ENCODE peak calls at places on chromosomes 11 and 22, in four cellular contexts. D is GM12878, F is K562, Q is HL-60. S is an unnamed sample.

GRCh38 chr22:42321908-42322561 is 51.6 kb upstream of the TCF20 start:
- DNase-seq in F (no peak), D (no peak), Q (no peak), S (no peak)

GRCh38 chr22:17158568-17159503 is at the start of gene HDHD5:
- DNase-seq in D (no peak), Q (peak), F (peak), S (peak)

GRCh38 chr11:47099213-47099917 is 77.3 kb downstream of the ARFGAP2 start:
- DNase-seq in Q (no peak), F (no peak), D (no peak), S (no peak)

GRCh38 chr11:48154162-48154561 is 62.4 kb upstream of the OR4B1 start:
- DNase-seq in D (no peak), Q (no peak), F (no peak), S (no peak)

GRCh38 chr11:111978028-111978771 is 41.1 kb downstream of the DIXDC1 start:
- DNase-seq in Q (no peak), F (no peak), D (no peak), S (no peak)

GRCh38 chr22:32847067-32847491 is 45.6 kb downstream of the TIMP3 start:
- DNase-seq in F (no peak), D (no peak), Q (no peak), S (no peak)

GRCh38 chr11:121039971-121040613 is 16.2 kb downstream of the TBCEL start:
- DNase-seq in Q (no peak), F (no peak), D (no peak), S (no peak)

GRCh38 chr22:45164217-45165123 is 745 bp downstream of the NUP50 start:
- DNase-seq in F (peak), D (no peak), Q (no peak), S (peak)

DNA sequence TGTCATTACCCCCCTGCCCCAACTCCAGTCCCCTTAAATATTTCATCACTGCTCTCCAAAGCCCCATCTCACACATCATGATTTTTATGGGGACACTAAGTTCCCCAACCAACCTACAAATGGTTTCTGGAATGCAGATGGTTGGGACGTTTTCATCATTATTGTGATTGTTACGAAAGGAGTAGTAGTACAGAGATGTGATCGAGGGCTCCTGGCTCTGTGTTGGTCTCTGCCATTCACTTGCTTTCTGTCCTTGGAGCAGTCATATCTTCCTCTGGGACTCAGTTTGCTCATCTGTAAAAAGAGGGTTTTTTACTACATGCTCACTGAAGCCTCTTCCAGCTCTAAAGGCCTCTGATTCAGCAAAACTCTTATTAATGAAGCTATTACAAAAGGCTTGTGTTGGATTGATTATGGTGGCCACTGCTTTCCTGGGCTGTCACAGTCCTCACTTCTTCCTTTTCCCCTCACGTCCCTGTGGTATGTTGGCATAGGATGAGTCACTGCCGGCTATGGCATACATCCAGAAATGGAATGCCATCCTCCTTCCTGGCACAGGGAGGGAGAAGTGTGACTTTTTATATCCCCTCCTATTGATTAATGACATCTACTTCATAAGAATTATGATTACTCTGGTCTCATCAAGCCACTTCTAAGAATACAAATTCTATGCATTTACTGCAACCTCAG is 593.7 kb downstream of the METTL15 start:
- DNase-seq in Q (no peak), F (no peak), D (no peak), S (no peak)
- TF ChIP-seq SPI1 in Q (no peak), F (no peak), D (no peak), S (no peak)

DNA sequence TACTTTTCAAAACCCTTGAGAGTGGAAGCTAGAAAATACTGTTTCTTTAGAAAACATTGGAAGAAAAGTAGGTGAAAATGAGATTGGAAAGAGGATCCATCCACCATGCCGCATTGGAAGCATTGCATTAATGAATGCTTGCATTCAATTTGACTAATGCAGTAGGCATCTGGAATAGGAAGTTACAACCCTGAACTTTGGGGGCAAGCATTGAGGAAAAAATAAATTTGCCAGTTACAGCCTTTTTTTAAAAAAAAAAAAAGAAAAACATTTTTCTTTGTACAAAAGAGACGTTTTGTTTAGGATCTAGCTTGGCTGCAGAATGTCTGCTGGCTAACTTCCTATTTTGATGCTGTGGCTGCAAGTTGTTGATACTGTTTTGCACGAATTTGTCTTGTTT is 28.0 kb downstream of the RTN3 start:
- DNase-seq in F (no peak), Q (no peak), D (no peak), S (no peak)
- TF ChIP-seq POLR2AphosphoS5 in F (no peak), Q (no peak), D (no peak), S (no peak)

GRCh38 chr11:78415338-78415737 is 2.3 kb downstream of the GAB2 start:
- DNase-seq in Q (no peak), D (no peak), F (no peak), S (no peak)

GRCh38 chr11:78414321-78415051 is 3.1 kb downstream of the GAB2 start:
- DNase-seq in F (no peak), D (no peak), Q (no peak), S (no peak)

GRCh38 chr11:78417888-78418583 is 416 bp upstream of the GAB2 start:
- DNase-seq in Q (peak), D (no peak), F (peak), S (peak)

GRCh38 chr11:78417175-78417887 is at the start of gene GAB2:
- DNase-seq in D (no peak), F (no peak), Q (no peak), S (no peak)

GRCh38 chr11:78416285-78417174 is 1.1 kb downstream of the GAB2 start:
- DNase-seq in F (peak), D (no peak), Q (peak), S (peak)
- TF ChIP-seq SPI1 in F (peak), D (no peak), Q (peak), S (peak)

GRCh38 chr11:94149435-94149834 is 20.8 kb downstream of the PANX1 start:
- DNase-seq in Q (no peak), D (no peak), F (no peak), S (no peak)
- TF ChIP-seq POLR2AphosphoS5 in Q (no peak), D (no peak), F (no peak), S (no peak)

GRCh38 chr11:13008625-13009475 is at the start of gene RASSF10:
- DNase-seq in F (no peak), Q (no peak), D (no peak), S (peak)
- TF ChIP-seq SPI1 in F (no peak), Q (no peak), D (no peak), S (no peak)

DNA sequence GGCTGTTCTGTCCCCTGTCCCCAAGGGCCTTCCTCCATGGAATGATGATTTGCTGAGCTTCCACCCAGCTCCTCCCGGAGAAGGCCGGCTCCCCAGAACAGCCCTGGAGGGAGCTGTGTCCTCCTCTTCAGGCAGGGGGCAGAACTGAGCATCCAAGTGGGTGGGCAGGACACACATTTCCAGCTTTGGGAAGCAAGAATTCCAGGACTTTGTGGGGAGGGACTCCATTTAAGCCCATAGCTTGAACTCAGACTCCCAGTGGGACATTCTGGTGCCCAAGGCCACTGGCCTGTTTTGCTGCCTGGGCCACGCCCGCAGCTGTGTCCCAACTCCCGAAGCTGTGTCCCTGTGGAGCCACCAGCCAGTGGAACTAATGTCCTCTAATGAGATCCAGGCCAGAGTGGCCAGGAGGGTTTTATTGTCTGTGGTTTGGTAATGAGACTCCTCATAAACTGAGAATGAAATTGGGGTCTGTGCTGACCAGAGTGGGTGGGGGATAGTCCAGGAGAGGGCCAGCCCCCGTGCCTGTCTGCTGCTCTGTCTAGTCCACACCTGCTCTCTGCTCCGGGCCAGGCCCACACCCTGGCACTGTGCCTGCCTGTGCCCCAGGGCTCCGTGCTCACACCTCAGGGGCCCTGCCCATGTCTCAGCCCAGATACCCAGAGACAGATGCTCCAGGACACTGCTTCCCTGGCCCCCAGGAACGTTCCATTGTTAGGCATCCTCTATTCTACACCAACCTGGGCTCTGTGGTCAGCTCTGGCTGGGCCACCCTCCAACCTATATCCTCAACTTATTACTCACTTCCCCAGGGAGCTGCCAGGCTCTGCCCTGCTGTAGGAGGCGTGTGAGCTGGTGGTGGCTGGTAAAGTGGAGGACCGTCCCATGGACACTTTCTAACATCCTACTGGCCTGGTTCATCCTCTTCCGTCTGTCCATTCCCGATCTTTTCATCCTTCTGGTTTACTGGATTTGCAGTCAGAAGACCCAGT is 7.6 kb downstream of the NECTIN1 start:
- DNase-seq in Q (no peak), F (peak), D (no peak), S (no peak)
- TF ChIP-seq POLR2AphosphoS5 in Q (no peak), F (no peak), D (no peak), S (no peak)